ENCODE peak calls at places on chromosomes 4 and X, in five cellular contexts. H is Karpas-422, C is KG1, K is ovary, B is NCI-H748 treated with DMSO at 0.1 percent for 48 hours. O is an unnamed sample.

GRCh38 chr4:14375816-14376215 is 626.5 kb upstream of the CPEB2 start:
- DNase-seq in B (no peak), K (no peak), C (no peak), H (no peak), O (no peak)

GRCh38 chr4:152700151-152700550 is 20.4 kb upstream of the TMEM154 start:
- DNase-seq in H (no peak), K (no peak), B (no peak), C (no peak), O (no peak)

GRCh38 chr4:6206771-6207290 is 6.5 kb upstream of the JAKMIP1 start:
- DNase-seq in H (no peak), C (no peak), B (no peak), K (no peak), O (no peak)

GRCh38 chr4:71110499-71110898 is 117.0 kb downstream of the DCK start:
- DNase-seq in C (no peak), H (no peak), K (no peak), B (peak), O (no peak)

GRCh38 chr4:6423575-6423974 is 48.8 kb downstream of the PPP2R2C start:
- DNase-seq in H (no peak), K (no peak), C (no peak), B (no peak), O (no peak)

GRCh38 chr4:147735413-147736301 is 3.8 kb downstream of the ARHGAP10 start:
- DNase-seq in K (no peak), B (no peak), C (no peak), H (no peak), O (no peak)

GRCh38 chr4:141352775-141353544 is 132.3 kb downstream of the ZNF330 start:
- DNase-seq in H (no peak), K (no peak), B (no peak), C (no peak), O (peak)

GRCh38 chrX:101774340-101774739 is 114.7 kb upstream of the ARMCX2 start:
- DNase-seq in H (no peak), B (no peak), K (no peak), C (no peak), O (no peak)

GRCh38 chr4:139933541-139933940 is 220.4 kb downstream of the MAML3 start:
- DNase-seq in C (no peak), B (no peak), H (no peak), K (no peak), O (no peak)

GRCh38 chr4:24118031-24118430 is 228.2 kb upstream of the PPARGC1A start:
- DNase-seq in C (no peak), K (no peak), H (no peak), B (no peak), O (no peak)

GRCh38 chr4:1209821-1210220 is 37.4 kb upstream of the SPON2 start:
- DNase-seq in C (no peak), H (no peak), K (peak), B (no peak), O (no peak)

GRCh38 chrX:74009041-74009440 is 294.9 kb upstream of the ZCCHC13 start:
- DNase-seq in B (no peak), H (no peak), K (no peak), C (no peak), O (no peak)

GRCh38 chr4:83011779-83012630 is 1.4 kb upstream of the LIN54 start:
- DNase-seq in K (peak), H (peak), B (peak), C (peak), O (no peak)

GRCh38 chrX:48945517-48946348 is 11.7 kb downstream of the OTUD5 start:
- DNase-seq in K (peak), C (no peak), B (peak), H (peak), O (peak)

GRCh38 chrX:57906790-57907189 is 3.5 kb downstream of the ZXDA start:
- DNase-seq in K (no peak), B (no peak), C (no peak), H (no peak), O (no peak)

GRCh38 chr4:6875431-6875831 is 34.2 kb upstream of the TBC1D14 start:
- DNase-seq in C (peak), H (peak), B (no peak), K (no peak), O (peak)

GRCh38 chr4:73603854-73604584 is 16.2 kb downstream of the RASSF6 start:
- DNase-seq in B (no peak), K (no peak), H (no peak), C (no peak), O (no peak)

GRCh38 chrX:140123446-140123845 is 158.1 kb upstream of the CXorf66 start:
- DNase-seq in K (no peak), B (no peak), H (no peak), C (no peak), O (no peak)

GRCh38 chr4:15339732-15340131 is 88.1 kb upstream of the C1QTNF7 start:
- DNase-seq in H (no peak), K (no peak), C (no peak), B (no peak), O (no peak)

GRCh38 chr4:168893807-168894206 is 116.2 kb downstream of the CBR4 start:
- DNase-seq in H (no peak), B (no peak), C (no peak), K (no peak), O (no peak)

O was measured in AML-193.